ENCODE peak calls at places on chromosomes 12 and 14, in six cellular contexts. Y, E, J, M, L and F are unnamed samples. For H3K9me3, the result is how much of the 10 kb centered on the place peaks cover.

GRCh38 chr12:6936642-6937480 is 6.8 kb upstream of the RNU7-1 start:
- DNase-seq in Y (peak), E (no peak), L (no peak), M (no peak), J (no peak), F (peak)

GRCh38 chr12:108525681-108526080 is 10.6 kb downstream of the FICD start:
- DNase-seq in L (no peak), Y (no peak), J (no peak), E (no peak), M (peak), F (no peak)

GRCh38 chr14:89701079-89702043 is 253.2 kb downstream of the EFCAB11 start:
- DNase-seq in E (peak), Y (peak), M (peak), L (peak), J (peak), F (peak)

GRCh38 chr14:56294125-56294524 is 175.9 kb downstream of the PELI2 start:
- DNase-seq in L (no peak), J (no peak), Y (no peak), E (no peak), M (peak), F (no peak)

GRCh38 chr14:78758333-78758732 is 588.2 kb downstream of the NRXN3 start:
- DNase-seq in M (peak), E (no peak), Y (no peak), J (no peak), L (no peak), F (peak)

GRCh38 chr14:94111276-94112095 is 950 bp downstream of the IFI27 start:
- DNase-seq in E (no peak), L (no peak), Y (no peak), J (no peak), M (no peak), F (no peak)

GRCh38 chr12:120229071-120229582 is 28.2 kb upstream of the RPLP0 start:
- DNase-seq in Y (no peak), L (peak), M (peak), J (no peak), E (peak), F (no peak)

GRCh38 chr12:1799882-1800645 is 20.3 kb upstream of the LRTM2 start:
- DNase-seq in Y (no peak), M (no peak), J (no peak), E (peak), L (no peak), F (no peak)

GRCh38 chr14:64350091-64350490 is 38.1 kb upstream of the MTHFD1 start:
- DNase-seq in J (no peak), Y (no peak), M (no peak), L (no peak), E (no peak), F (no peak)

GRCh38 chr12:56119361-56119796 is 1.3 kb downstream of the ZC3H10 start:
- DNase-seq in Y (peak), J (peak), E (peak), M (peak), L (peak), F (peak)

GRCh38 chr14:54643696-54644176 is 76.8 kb downstream of the SAMD4A start:
- DNase-seq in J (no peak), Y (no peak), L (no peak), E (no peak), M (no peak), F (no peak)

GRCh38 chr14:103748539-103748867 is 32.9 kb downstream of the ZFYVE21 start:
- DNase-seq in M (no peak), E (peak), J (no peak), L (no peak), Y (peak), F (peak)

GRCh38 chr12:128976120-128976519 is 122.8 kb downstream of the GLT1D1 start:
- DNase-seq in L (no peak), E (no peak), M (peak), J (no peak), Y (no peak), F (peak)

GRCh38 chr12:52032431-52032796 is 18.8 kb upstream of the NR4A1 start:
- DNase-seq in J (peak), Y (peak), E (no peak), M (peak), L (peak), F (no peak)

GRCh38 chr12:2737656-2738241 is 57.0 kb upstream of the FKBP4 start:
- DNase-seq in M (no peak), L (no peak), E (no peak), J (no peak), Y (no peak), F (no peak)

GRCh38 chr12:111954974-111955373 is 58.0 kb downstream of the TMEM116 start:
- DNase-seq in E (no peak), L (no peak), J (no peak), M (peak), Y (no peak), F (no peak)

GRCh38 chr14:35342160-35343010 is 50.2 kb downstream of the PSMA6 start:
- DNase-seq in L (peak), Y (no peak), M (no peak), E (no peak), J (peak), F (no peak)

GRCh38 chr14:93332032-93332852 is 594 bp downstream of the BTBD7 start:
- DNase-seq in L (peak), E (no peak), J (peak), Y (peak), M (peak), F (no peak)

GRCh38 chr12:49020441-49020840 is 1.9 kb upstream of the PRKAG1 start:
- DNase-seq in L (no peak), J (no peak), M (no peak), Y (no peak), E (no peak), F (no peak)

GRCh38 chr12:9331218-9331626 is 123.0 kb upstream of the PZP start:
- DNase-seq in E (no peak), L (peak), M (peak), Y (peak), J (peak), F (peak)

GRCh38 chr12:80598004-80598606 is 109.3 kb upstream of the MYF6 start:
- DNase-seq in L (no peak), M (peak), E (no peak), Y (no peak), J (no peak), F (no peak)

GRCh38 chr12:121649819-121650353 is 19.6 kb downstream of the MORN3 start:
- DNase-seq in J (no peak), E (no peak), M (no peak), Y (no peak), L (no peak), F (peak)

DNA sequence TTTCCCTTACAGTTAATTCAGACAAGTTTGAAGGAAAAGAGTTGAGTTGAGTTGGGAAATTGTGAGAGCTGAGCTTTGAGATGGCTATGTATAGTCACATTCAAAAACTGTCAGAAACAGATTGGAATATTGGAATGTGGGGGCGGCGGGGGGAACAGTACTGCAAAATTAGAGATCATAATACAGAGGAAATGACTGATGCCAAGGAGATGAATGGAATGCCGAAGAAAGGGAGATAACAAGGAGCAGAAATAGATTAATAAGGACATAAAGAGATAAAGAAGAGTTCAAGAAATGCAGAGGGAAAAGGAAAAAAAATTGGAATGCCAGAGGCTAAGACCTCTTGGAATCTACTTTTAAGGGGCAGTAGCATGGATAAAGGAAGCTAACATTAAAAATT is 3.2 kb upstream of the OR4K5 start:
- DNase-seq in Y (no peak), L (no peak), M (no peak), E (no peak), J (no peak), F (no peak)
- H3K9me3 ChIP-seq in Y (under half), L (under half), M (under half), E (under half), J (under half), F (under half)

GRCh38 chr12:27178251-27178650 is 65.8 kb upstream of the STK38L start:
- DNase-seq in J (no peak), L (no peak), Y (no peak), M (no peak), E (no peak), F (no peak)

GRCh38 chr12:27178723-27179398 is 65.2 kb upstream of the STK38L start:
- DNase-seq in M (peak), E (no peak), J (no peak), Y (no peak), L (no peak), F (no peak)

GRCh38 chr12:27180862-27181261 is 63.2 kb upstream of the STK38L start:
- DNase-seq in J (no peak), L (no peak), E (no peak), M (peak), Y (no peak), F (no peak)

GRCh38 chr12:27177716-27178115 is 66.4 kb upstream of the STK38L start:
- DNase-seq in E (no peak), M (peak), J (no peak), L (no peak), Y (no peak), F (no peak)

GRCh38 chr12:27179399-27180214 is 64.5 kb upstream of the STK38L start:
- DNase-seq in J (no peak), Y (peak), E (no peak), L (peak), M (peak), F (peak)
- H3K27ac ChIP-seq in J (peak), Y (no peak), E (peak), L (peak), M (peak), F (peak)

DNA sequence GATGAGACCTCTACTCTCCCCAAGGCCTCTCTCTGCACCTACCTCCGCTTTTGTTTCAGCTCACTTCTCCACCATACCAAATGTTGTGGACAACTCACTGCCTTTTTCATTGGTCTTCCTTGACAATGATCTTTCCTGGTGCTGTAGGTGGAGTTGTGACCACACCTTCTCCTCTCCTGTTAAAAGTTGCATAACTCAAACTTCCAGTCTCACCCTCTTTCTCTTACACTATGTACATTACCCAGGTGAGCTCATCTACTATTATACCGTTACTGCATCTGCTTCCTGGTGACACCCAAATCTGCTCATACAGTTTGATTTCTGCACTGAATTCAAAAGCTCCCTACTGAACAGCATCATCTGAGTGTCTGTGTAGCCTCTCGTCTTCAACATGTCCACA is 542.8 kb downstream of the GALC start:
- DNase-seq in Y (no peak), L (no peak), J (no peak), M (no peak), E (no peak), F (no peak)
- H3K9me3 ChIP-seq in Y (under half), L (under half), J (under half), M (under half), E (under half), F (under half)

DNA sequence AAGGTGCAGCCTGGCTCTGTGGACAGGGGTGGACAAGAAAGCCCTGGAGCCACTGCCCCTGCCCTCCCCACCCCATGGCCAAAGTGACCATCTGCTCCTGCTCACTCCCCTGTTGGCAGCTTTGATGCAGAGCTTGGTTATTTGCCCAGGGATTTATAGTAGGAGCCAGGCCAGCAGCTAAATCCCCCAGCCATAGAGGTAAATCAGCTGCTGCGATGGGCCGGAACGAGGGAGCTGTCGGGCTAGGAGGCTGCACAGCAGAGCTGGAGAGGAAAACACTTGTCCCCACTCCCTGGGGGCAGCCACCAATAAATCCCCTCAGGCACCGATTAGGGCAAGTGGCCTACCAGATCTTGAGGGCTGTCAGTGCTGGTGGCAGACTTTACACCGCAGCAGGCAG is 26.0 kb downstream of the SMUG1 start:
- DNase-seq in E (no peak), Y (no peak), L (no peak), M (no peak), J (no peak), F (no peak)
- H3K27ac ChIP-seq in E (no peak), Y (no peak), L (no peak), M (no peak), J (no peak), F (no peak)

GRCh38 chr14:76289276-76289675 is 86.7 kb upstream of the ESRRB start:
- DNase-seq in J (no peak), E (no peak), L (no peak), M (no peak), Y (no peak), F (no peak)

GRCh38 chr14:76294876-76295275 is 81.1 kb upstream of the ESRRB start:
- DNase-seq in E (peak), J (no peak), L (no peak), M (no peak), Y (no peak), F (no peak)

GRCh38 chr14:76292561-76292960 is 83.4 kb upstream of the ESRRB start:
- DNase-seq in J (no peak), M (no peak), Y (no peak), L (no peak), E (peak), F (no peak)

GRCh38 chr14:76293221-76293620 is 82.7 kb upstream of the ESRRB start:
- DNase-seq in J (no peak), L (no peak), M (no peak), Y (no peak), E (peak), F (no peak)

GRCh38 chr14:76293923-76294322 is 82.0 kb upstream of the ESRRB start:
- DNase-seq in Y (no peak), J (no peak), E (peak), M (no peak), L (no peak), F (no peak)
- H3K9me3 ChIP-seq in Y (under half), J (under half), E (under half), M (under half), L (under half), F (under half)

DNA sequence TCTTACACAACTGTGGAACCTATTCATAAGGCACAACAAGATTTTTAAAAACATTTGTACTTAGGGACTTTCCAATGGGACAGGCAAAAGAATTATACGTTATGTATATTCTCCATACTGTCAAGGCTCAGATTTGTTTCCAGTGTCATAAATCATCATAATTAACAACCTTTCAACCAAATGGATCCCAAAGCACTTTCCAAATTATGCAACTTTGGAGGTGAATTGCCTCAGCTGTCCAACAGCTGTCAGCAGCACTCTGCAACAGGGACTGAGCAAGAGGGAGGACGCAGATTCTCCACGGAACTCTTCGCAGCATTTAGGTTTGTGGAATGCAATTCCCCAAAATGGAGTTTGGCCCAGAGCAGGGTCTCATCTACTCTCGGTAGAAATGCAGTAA is 186.6 kb downstream of the PAX9 start:
- DNase-seq in E (no peak), L (no peak), J (no peak), Y (no peak), M (no peak), F (no peak)
- H3K27ac ChIP-seq in E (no peak), L (no peak), J (no peak), Y (no peak), M (no peak), F (no peak)